ENCODE peak calls at places on chromosomes 13 and 19, in five cellular contexts. Q, C, L, J and F are unnamed samples. For H3K4me1, the result is how much of the 10 kb centered on the place peaks cover.

GRCh38 chr19:35031072-35031881 is 1.0 kb downstream of the SCN1B start:
- DNase-seq in L (peak), J (no peak), C (peak), Q (no peak), F (peak)

GRCh38 chr19:1767464-1767933 is 14.2 kb downstream of the ONECUT3 start:
- DNase-seq in Q (peak), J (peak), L (peak), C (peak), F (peak)

GRCh38 chr13:32883501-32883900 is 132.7 kb upstream of the KL start:
- DNase-seq in L (no peak), C (no peak), J (no peak), Q (no peak), F (no peak)

GRCh38 chr13:50075619-50076097 is 60.4 kb downstream of the KCNRG start:
- DNase-seq in Q (no peak), J (no peak), C (no peak), L (no peak), F (no peak)

GRCh38 chr19:11848594-11849263 is at the start of gene ZNF439:
- DNase-seq in Q (peak), L (peak), C (no peak), J (peak), F (peak)

GRCh38 chr13:29423050-29423449 is 172.4 kb downstream of the SLC7A1 start:
- DNase-seq in C (no peak), Q (no peak), L (no peak), J (no peak), F (no peak)

GRCh38 chr13:47945738-47946137 is 55.3 kb downstream of the SUCLA2 start:
- DNase-seq in C (no peak), Q (peak), J (no peak), L (no peak), F (no peak)

GRCh38 chr19:53091855-53092254 is 11.4 kb downstream of the ZNF160 start:
- DNase-seq in C (no peak), Q (no peak), L (no peak), J (no peak), F (no peak)

GRCh38 chr19:10835089-10835753 is 791 bp downstream of the TMED1 start:
- DNase-seq in C (peak), J (no peak), L (no peak), Q (no peak), F (no peak)

GRCh38 chr13:72535076-72535475 is 192.4 kb downstream of the MZT1 start:
- DNase-seq in L (no peak), J (no peak), C (no peak), Q (no peak), F (no peak)

GRCh38 chr13:77118134-77118533 is 91.2 kb upstream of the FBXL3 start:
- DNase-seq in C (no peak), L (peak), J (no peak), Q (no peak), F (no peak)

GRCh38 chr19:57664269-57665127 is 4.2 kb upstream of the ZSCAN4 start:
- DNase-seq in C (peak), L (peak), J (peak), Q (peak), F (peak)

GRCh38 chr13:76462003-76462402 is 424.2 kb downstream of the KCTD12 start:
- DNase-seq in Q (no peak), J (no peak), C (no peak), L (no peak), F (no peak)

GRCh38 chr19:7855426-7856276 is 18.5 kb downstream of the PRR36 start:
- DNase-seq in L (no peak), J (no peak), C (no peak), Q (no peak), F (no peak)

GRCh38 chr13:84961023-84961422 is 838.2 kb downstream of the SLITRK6 start:
- DNase-seq in L (no peak), Q (no peak), C (no peak), J (no peak), F (no peak)

GRCh38 chr13:28459911-28460310 is 35.0 kb downstream of the FLT1 start:
- DNase-seq in Q (no peak), J (no peak), L (no peak), C (no peak), F (no peak)

GRCh38 chr19:4676955-4677731 is 7.0 kb upstream of the MYDGF start:
- DNase-seq in C (no peak), L (peak), J (peak), Q (peak), F (no peak)

GRCh38 chr13:76397413-76397812 is 488.8 kb downstream of the KCTD12 start:
- DNase-seq in C (no peak), L (no peak), Q (no peak), J (no peak), F (no peak)

GRCh38 chr19:11227201-11227886 is 12.1 kb upstream of the ANGPTL8 start:
- DNase-seq in L (peak), Q (no peak), C (no peak), J (no peak), F (no peak)

GRCh38 chr19:13459351-13459750 is 46.9 kb downstream of the CACNA1A start:
- DNase-seq in Q (no peak), C (no peak), L (peak), J (no peak), F (no peak)

GRCh38 chr19:4988770-4989251 is 19.9 kb downstream of the KDM4B start:
- DNase-seq in J (no peak), Q (no peak), L (peak), C (no peak), F (peak)

GRCh38 chr13:31151837-31152236 is 9.9 kb downstream of the HSPH1 start:
- DNase-seq in L (no peak), C (no peak), Q (no peak), J (no peak), F (no peak)

GRCh38 chr19:18594096-18594823 is 5.7 kb downstream of the REX1BD start:
- DNase-seq in C (peak), Q (peak), L (peak), J (peak), F (peak)

GRCh38 chr19:47716270-47716937 is 3.2 kb downstream of the EHD2 start:
- DNase-seq in L (no peak), J (no peak), C (no peak), Q (no peak), F (no peak)

GRCh38 chr13:95150555-95150954 is 150.7 kb downstream of the ABCC4 start:
- DNase-seq in L (no peak), Q (no peak), C (no peak), J (no peak), F (no peak)

GRCh38 chr13:67515895-67516294 is 285.8 kb upstream of the PCDH9 start:
- DNase-seq in Q (no peak), C (no peak), L (no peak), J (no peak), F (no peak)

GRCh38 chr13:66911411-66911939 is 318.7 kb downstream of the PCDH9 start:
- DNase-seq in Q (no peak), J (no peak), L (no peak), C (no peak), F (no peak)

GRCh38 chr19:55173717-55174409 is 6.2 kb downstream of the SYT5 start:
- DNase-seq in L (peak), Q (peak), J (peak), C (peak), F (peak)

GRCh38 chr19:6318772-6319171 is 14.6 kb downstream of the ACER1 start:
- DNase-seq in C (peak), J (no peak), L (no peak), Q (no peak), F (no peak)

GRCh38 chr19:9877775-9878510 is 42.8 kb downstream of the PIN1 start:
- DNase-seq in J (no peak), C (no peak), Q (no peak), L (no peak), F (no peak)

GRCh38 chr13:39895254-39895653 is 239.8 kb downstream of the COG6 start:
- DNase-seq in L (no peak), C (no peak), Q (no peak), J (no peak), F (no peak)

GRCh38 chr13:39894586-39894985 is 239.1 kb downstream of the COG6 start:
- DNase-seq in L (no peak), J (no peak), C (no peak), Q (no peak), F (no peak)

GRCh38 chr13:39890537-39890936 is 235.1 kb downstream of the COG6 start:
- DNase-seq in J (no peak), C (no peak), Q (no peak), L (no peak), F (no peak)

GRCh38 chr13:39893808-39894207 is 238.3 kb downstream of the COG6 start:
- DNase-seq in L (no peak), Q (no peak), C (no peak), J (no peak), F (no peak)

DNA sequence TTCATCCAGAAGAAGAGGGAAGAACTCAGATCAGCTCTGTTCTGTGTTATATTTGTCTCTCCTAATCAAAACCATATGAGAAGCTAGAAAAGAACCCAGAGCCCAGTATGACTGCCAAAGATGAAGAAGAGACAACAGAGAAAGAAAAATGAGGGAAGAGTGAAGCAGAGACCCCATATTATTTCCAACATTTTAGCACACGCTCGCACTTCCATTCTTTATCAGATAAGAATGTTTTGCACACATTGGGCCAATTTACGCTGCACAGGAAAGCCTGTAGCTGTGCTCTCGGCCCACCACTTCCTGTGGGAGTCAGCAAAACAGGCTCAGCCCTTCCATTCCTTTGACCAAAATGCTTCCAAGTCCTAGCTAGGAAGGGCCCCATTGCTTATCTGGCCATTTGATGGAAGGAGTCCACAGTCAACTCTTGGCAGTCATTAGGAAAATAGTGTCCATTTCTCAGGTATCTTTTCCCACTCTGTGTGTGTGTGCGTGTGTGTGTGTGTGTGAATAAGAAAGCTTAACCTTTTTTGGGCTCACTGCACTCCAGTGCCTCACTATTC is 237.3 kb downstream of the COG6 start:
- DNase-seq in Q (no peak), C (no peak), J (no peak), L (no peak), F (peak)
- H3K4me1 ChIP-seq in Q (under half), C (under half), J (under half), L (under half), F (under half)

GRCh38 chr19:31418055-31418454 is 68.8 kb upstream of the TSHZ3 start:
- DNase-seq in C (no peak), J (no peak), L (peak), Q (peak), F (no peak)
- H3K4me1 ChIP-seq in C (under half), J (under half), L (under half), Q (under half), F (under half)

DNA sequence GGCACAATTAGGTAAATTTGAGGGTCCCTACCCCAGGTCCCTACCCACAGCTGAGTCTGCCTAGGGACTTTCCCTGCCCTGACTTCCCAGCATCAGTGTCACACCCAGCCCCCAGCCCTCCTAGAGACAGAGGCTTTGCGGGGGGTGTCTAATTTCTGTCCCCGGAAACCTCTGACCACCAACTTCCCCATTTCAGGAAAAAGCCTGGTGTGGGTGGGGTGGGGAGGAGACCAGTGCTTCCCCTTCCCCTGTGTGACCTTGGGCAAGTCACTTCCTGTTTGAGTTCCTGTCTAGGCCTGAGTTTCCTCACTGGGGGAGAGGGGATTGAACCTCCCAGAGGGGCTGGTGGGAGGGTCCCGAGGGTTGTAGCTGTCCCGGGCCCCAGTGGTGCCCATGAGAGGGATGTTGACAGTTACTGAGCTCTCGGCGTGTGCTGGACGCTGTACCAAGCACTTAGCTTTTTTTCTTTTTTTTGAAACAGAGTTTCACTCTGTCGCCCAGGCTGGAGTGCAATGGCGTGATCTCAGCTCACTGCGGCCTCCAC is 7.9 kb downstream of the VASP start:
- DNase-seq in J (no peak), L (no peak), Q (no peak), C (no peak), F (peak)
- H3K4me1 ChIP-seq in J (under half), L (under half), Q (under half), C (half or more), F (half or more)

GRCh38 chr13:109412232-109412935 is 374.0 kb downstream of the IRS2 start:
- DNase-seq in L (peak), C (peak), Q (peak), J (no peak), F (peak)

GRCh38 chr13:109402976-109403375 is 383.4 kb downstream of the IRS2 start:
- DNase-seq in J (no peak), L (no peak), Q (no peak), C (no peak), F (no peak)

GRCh38 chr13:109410868-109411267 is 375.5 kb downstream of the IRS2 start:
- DNase-seq in Q (no peak), C (no peak), L (no peak), J (no peak), F (no peak)

DNA sequence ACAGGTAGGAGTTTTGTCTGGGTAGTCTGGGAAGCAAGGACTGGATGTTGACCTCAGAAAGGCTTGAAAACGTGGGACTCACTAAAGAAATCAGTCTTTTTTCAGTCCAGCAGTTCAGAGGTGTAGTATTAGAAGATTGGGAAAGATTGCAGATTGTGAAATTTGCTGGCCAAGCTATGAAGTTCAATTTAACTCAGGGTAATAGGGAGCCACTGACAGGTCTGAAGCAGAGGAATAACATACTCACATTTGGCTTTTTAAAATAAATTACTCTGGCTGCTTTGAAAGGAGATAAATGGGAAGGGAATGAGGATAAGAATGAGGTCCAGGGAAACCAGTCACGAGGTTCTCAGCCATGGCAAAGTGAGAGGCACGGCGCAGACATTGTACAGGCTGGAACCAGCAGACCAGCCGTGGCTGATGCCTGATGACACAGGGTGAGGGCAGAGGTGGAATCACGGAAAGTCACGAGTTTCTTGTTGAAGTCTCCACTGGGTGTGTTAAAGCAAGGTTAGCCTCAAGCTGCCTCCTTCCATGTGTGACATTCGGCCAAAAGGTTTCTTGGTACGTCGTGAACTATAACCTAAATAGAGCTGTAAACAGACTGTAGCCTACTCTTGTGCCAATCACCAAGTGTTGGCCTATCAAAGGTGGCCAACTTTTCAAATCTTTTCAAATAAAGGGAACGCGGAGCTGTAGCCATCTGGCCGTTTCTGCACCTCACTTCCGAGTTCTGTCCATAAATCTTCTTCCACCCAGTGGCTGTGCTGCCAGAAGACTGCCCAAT is 377.6 kb downstream of the IRS2 start:
- DNase-seq in L (no peak), C (no peak), Q (no peak), J (no peak), F (no peak)
- H3K4me1 ChIP-seq in L (under half), C (under half), Q (under half), J (under half), F (under half)

GRCh38 chr13:110017379-110017778 is 231.0 kb upstream of the IRS2 start:
- DNase-seq in L (peak), Q (peak), C (peak), J (no peak), F (no peak)
- H3K4me1 ChIP-seq in L (under half), Q (under half), C (half or more), J (under half), F (under half)

GRCh38 chr19:41995959-41996797 is 2.1 kb upstream of the ATP1A3 start:
- DNase-seq in Q (no peak), J (no peak), L (peak), C (peak), F (no peak)
- H3K4me1 ChIP-seq in Q (under half), J (under half), L (under half), C (under half), F (under half)

GRCh38 chr19:33654840-33655508 is 33.2 kb downstream of the CHST8 start:
- DNase-seq in L (no peak), Q (no peak), J (no peak), C (no peak), F (no peak)
- H3K4me1 ChIP-seq in L (under half), Q (under half), J (under half), C (under half), F (under half)

DNA sequence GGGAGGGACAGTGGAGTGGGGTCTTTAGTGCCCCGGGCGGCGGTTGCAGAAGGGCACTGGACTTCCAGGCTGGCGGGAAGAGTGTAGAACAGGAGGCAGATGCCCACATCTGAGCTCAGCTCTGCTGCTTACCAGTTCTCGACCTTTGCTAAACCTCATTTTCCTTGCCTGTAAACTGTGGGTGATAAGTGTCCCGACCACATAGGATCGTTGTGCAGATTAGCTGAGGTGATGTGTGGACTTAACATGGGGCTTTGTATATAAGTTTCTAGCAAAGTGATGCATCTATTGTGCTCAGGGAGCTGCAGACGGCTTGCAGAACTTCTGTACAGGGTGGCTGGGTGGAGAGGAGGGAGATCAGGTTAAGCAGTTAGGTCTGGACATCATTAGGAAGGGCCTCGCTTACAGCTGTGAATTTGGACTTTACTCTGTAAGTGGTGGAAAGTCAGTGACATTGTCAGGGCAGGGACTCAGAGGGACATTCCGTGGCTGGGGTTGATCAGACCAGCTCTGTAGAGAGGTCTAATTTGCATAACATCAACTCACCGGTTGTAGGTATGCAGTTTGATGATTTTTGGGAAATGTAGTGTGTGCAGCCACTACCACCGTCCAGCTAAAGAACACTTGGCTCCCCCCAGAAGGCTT is 70.0 kb downstream of the SPATA13 start:
- DNase-seq in Q (no peak), J (no peak), L (no peak), C (no peak), F (no peak)
- H3K4me1 ChIP-seq in Q (under half), J (under half), L (under half), C (under half), F (under half)

DNA sequence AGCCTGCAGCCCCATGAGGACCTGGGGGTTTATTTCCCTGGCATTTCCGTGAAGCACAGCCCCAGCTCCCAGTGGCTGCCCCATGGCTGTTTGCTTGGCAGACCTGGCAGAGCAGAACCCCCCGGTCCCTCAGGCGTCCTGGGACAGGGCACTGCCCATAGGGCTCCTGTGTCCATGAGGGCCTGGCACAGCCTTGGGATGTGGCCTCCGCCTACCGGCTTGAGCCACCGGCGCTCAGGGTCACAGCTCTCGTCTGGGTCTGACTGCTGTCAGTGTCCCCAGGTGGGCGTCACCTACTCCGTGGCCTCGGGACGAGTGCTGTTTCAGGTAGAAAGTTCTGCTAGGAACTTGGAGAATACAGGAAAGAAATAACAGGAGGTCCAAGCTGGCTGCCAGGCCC is 52.8 kb downstream of the MYO9B start:
- DNase-seq in C (no peak), J (no peak), Q (no peak), L (no peak), F (no peak)
- H3K4me1 ChIP-seq in C (under half), J (under half), Q (under half), L (under half), F (under half)

DNA sequence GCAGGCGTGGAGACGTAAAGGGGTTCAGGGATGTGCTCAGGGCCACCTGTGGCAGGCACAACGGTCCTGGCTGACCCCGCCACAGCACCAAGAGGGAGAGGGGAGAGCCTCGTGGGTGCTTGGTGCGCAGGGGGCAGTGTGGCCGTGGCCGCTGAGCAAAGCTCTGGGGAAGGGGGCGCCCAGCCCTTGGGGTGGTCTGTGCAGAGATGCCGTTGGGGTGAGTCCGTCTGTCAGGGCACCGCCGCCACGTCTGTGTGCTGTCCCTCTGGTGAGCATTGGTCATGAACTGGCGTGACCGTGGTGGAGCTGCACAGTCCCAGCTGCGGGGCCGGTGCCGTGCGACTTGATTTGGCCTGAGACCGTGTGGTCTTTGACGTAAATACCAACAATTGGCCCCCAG is 15.3 kb downstream of the GNA11 start:
- DNase-seq in J (no peak), C (no peak), Q (no peak), L (no peak), F (no peak)
- H3K4me1 ChIP-seq in J (under half), C (under half), Q (under half), L (under half), F (half or more)